ENCODE peak calls at places on chromosomes 4 and X, in five cellular contexts. H is stimulated activated CD4-positive, alpha-beta T cell treated with anti-CD3 and anti-CD28 coated beads, Interleukin-4, amount 100 ng/mL, for 1 hour; V is neural progenitor cell; W is cardiac fibroblast; O is HFFc6. M is an unnamed sample.

GRCh38 chr4:156811963-156812362 is 159.6 kb downstream of the PDGFC start:
- DNase-seq in V (no peak), H (no peak), W (no peak), O (no peak), M (no peak)

GRCh38 chr4:3221996-3222395 is 27.0 kb upstream of the MSANTD1 start:
- DNase-seq in W (no peak), V (no peak), O (no peak), H (no peak), M (no peak)

GRCh38 chr4:1684756-1685603 is 867 bp upstream of the FAM53A start:
- DNase-seq in O (no peak), V (no peak), H (no peak), W (no peak), M (no peak)

GRCh38 chr4:102170910-102171309 is 174.4 kb downstream of the SLC39A8 start:
- DNase-seq in V (no peak), W (no peak), O (no peak), H (no peak), M (no peak)

GRCh38 chrX:12721042-12721441 is 70.2 kb upstream of the PRPS2 start:
- DNase-seq in H (no peak), W (peak), V (peak), O (no peak), M (no peak)

GRCh38 chr4:77959566-77960338 is 97.1 kb downstream of the MRPL1 start:
- DNase-seq in W (peak), H (no peak), V (peak), O (peak), M (peak)

GRCh38 chr4:16642897-16643296 is 255.5 kb downstream of the LDB2 start:
- DNase-seq in W (no peak), O (no peak), H (no peak), V (no peak), M (peak)

GRCh38 chrX:48999030-48999429 is 3.0 kb downstream of the GRIPAP1 start:
- DNase-seq in O (no peak), W (no peak), V (no peak), H (peak), M (no peak)

GRCh38 chrX:151734446-151734845 is at the start of gene CNGA2:
- DNase-seq in H (no peak), O (no peak), W (no peak), V (no peak), M (no peak)

GRCh38 chrX:11944486-11944885 is 186.4 kb downstream of the MSL3 start:
- DNase-seq in H (no peak), W (peak), O (peak), V (peak), M (no peak)

GRCh38 chr4:100081511-100081910 is 108.8 kb downstream of the DDIT4L start:
- DNase-seq in O (no peak), H (no peak), V (no peak), W (no peak), M (no peak)

GRCh38 chr4:793109-793861 is 32.6 kb downstream of the CPLX1 start:
- DNase-seq in V (peak), H (no peak), W (no peak), O (no peak), M (no peak)

GRCh38 chr4:126004936-126005335 is 690.2 kb downstream of the FAT4 start:
- DNase-seq in H (no peak), O (peak), W (peak), V (peak), M (no peak)

GRCh38 chr4:39181520-39181904 is 817 bp upstream of the WDR19 start:
- DNase-seq in O (no peak), H (no peak), W (no peak), V (no peak), M (no peak)

GRCh38 chrX:7133036-7133412 is 14.5 kb upstream of the STS start:
- DNase-seq in H (no peak), O (no peak), V (no peak), W (peak), M (no peak)

GRCh38 chrX:43349363-43349762 is 306.7 kb upstream of the MAOA start:
- DNase-seq in V (peak), W (peak), O (no peak), H (peak), M (no peak)